ENCODE peak calls at places on chromosomes 13 and 19, in five cellular contexts. V is H1, D is HepG2, Y is GM12878, Z is K562. F is an unnamed sample.

GRCh38 chr19:8699908-8700307 is 1.3 kb upstream of the ACTL9 start:
- DNase-seq in Z (no peak), V (no peak), D (no peak), Y (no peak), F (no peak)

GRCh38 chr13:84651288-84651687 is 769.0 kb upstream of the SLITRK1 start:
- DNase-seq in D (peak; percentile 33), V (no peak), Y (no peak), Z (no peak), F (no peak)

GRCh38 chr19:29887498-29887897 is 54.5 kb upstream of the URI1 start:
- DNase-seq in D (no peak), Y (no peak), V (no peak), Z (no peak), F (peak; percentile 38)

GRCh38 chr13:106753241-106753640 is 185.3 kb upstream of the ARGLU1 start:
- DNase-seq in Z (no peak), Y (no peak), D (no peak), V (no peak), F (no peak)

GRCh38 chr13:102234618-102235017 is 167.2 kb downstream of the FGF14 start:
- DNase-seq in Z (no peak), D (no peak), Y (no peak), V (no peak), F (no peak)

GRCh38 chr13:45630791-45631190 is 15.3 kb upstream of the ERICH6B start:
- DNase-seq in D (no peak), Z (no peak), Y (no peak), V (no peak), F (no peak)

GRCh38 chr19:40592170-40592569 is 9.0 kb upstream of the LTBP4 start:
- DNase-seq in D (peak; percentile 36), Y (no peak), Z (no peak), V (no peak), F (peak; percentile 58)

GRCh38 chr13:27170521-27171243 is 929 bp downstream of the USP12 start:
- DNase-seq in Z (peak; percentile 45), V (no peak), D (peak; percentile 33), Y (no peak), F (no peak)

GRCh38 chr19:37243206-37243632 is 25.2 kb downstream of the ZNF383 start:
- DNase-seq in V (no peak), D (no peak), Z (no peak), Y (no peak), F (no peak)

DNA sequence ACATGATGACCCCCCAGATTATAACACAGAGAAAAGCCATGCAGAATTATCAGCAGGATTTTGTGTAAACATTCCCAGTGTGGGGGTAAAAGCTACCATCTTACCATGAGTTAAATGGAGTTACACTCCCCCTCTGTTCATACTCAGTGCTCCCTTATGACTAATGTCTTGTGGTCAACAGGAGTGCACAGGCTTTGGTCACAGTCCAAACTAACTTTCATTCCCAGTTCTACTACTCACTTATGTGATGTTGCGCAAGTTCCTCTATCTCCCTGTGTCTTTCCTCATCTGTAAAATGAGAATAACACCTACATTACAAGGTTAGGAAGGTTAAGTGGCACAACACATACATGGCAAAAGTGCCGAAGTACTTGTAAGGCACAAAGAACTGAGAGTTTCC is 277.9 kb downstream of the RBM26 start:
- DNase-seq in Z (no peak), Y (peak; percentile 13), D (peak; percentile 2), V (no peak), F (no peak)
- TF ChIP-seq GABPA in Z (no peak), Y (no peak), D (no peak), V (no peak), F (no peak)

DNA sequence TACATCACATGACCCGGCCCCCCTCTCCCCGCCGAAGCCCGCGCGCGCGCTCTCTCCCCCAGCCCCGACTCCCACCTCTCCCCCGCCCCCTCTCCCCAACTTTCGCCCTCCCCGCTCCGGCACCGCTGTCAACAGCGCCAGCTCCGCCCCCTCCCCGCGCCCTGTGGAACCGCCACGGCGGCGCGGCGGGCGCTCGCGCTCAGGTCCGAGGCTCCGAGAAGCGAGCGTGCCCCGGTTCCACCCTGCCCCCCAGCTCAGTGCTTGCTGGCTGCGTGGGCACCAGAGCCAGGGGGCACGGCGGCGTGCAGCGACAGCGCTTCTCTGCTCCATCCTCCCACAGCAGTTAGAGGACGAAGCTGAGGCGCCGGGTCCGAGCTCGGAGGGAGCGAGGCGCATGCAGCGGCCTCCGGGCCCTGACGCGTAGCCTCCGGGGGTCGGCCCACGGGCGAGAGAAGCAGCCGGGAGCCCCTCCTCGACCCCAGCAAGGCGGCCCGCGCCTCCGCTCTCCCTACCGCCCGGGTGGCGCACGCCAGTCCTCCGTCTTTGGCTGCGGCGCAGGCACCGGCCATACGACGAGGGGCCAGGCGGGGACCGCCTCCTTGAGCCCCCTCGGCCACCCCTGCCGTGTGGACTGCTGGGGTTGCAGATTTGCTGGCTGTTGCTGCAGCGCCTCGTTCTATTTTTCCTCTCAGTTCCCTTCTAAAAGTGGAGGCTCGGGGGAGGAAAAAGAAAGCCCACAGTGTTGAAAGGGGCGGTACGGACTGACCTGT is 109.5 kb downstream of the KCNRG start:
- DNase-seq in Z (peak; percentile 35), Y (no peak), V (no peak), D (peak; percentile 33), F (peak; percentile 99)
- TF ChIP-seq TAF1 in Z (peak; percentile 66), Y (no peak), V (no peak), D (peak; percentile 53), F (no peak)

DNA sequence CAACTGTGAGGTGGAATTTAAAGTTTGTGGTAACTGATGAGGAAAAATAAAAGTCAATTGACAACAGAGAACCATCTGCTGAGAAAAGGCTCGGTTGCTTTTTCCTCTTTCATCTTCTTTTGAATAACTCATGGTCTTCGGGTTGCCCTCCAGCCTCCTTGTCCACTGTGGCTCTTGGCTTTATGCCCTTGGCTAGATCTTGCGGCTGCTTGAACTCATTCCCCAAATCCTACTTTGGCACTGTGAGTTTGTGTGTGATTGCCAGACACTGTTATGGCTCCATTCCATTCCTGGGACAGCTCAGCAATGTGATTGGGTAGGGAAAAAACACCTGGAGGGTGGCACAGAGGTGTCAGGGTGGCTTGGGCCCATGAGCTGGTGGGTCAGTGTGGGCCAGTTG is 387.4 kb downstream of the DLEU7 start:
- DNase-seq in D (no peak), Z (no peak), V (no peak), Y (no peak), F (no peak)
- TF ChIP-seq MAX in D (no peak), Z (no peak), V (no peak), Y (no peak), F (no peak)

GRCh38 chr19:47447470-47448359 is 24.0 kb downstream of the SLC8A2 start:
- DNase-seq in V (peak; percentile 95), Z (peak; percentile 97), Y (no peak), D (peak; percentile 31), F (peak; percentile 97)

GRCh38 chr19:47445937-47446402 is 25.7 kb downstream of the SLC8A2 start:
- DNase-seq in V (no peak), Z (peak; percentile 76), Y (no peak), D (no peak), F (peak; percentile 89)

GRCh38 chr19:47445527-47445926 is 26.2 kb downstream of the SLC8A2 start:
- DNase-seq in Z (no peak), V (no peak), D (no peak), Y (no peak), F (no peak)

GRCh38 chr19:47448360-47448727 is 23.3 kb downstream of the SLC8A2 start:
- DNase-seq in Y (no peak), D (no peak), Z (no peak), V (no peak), F (no peak)

DNA sequence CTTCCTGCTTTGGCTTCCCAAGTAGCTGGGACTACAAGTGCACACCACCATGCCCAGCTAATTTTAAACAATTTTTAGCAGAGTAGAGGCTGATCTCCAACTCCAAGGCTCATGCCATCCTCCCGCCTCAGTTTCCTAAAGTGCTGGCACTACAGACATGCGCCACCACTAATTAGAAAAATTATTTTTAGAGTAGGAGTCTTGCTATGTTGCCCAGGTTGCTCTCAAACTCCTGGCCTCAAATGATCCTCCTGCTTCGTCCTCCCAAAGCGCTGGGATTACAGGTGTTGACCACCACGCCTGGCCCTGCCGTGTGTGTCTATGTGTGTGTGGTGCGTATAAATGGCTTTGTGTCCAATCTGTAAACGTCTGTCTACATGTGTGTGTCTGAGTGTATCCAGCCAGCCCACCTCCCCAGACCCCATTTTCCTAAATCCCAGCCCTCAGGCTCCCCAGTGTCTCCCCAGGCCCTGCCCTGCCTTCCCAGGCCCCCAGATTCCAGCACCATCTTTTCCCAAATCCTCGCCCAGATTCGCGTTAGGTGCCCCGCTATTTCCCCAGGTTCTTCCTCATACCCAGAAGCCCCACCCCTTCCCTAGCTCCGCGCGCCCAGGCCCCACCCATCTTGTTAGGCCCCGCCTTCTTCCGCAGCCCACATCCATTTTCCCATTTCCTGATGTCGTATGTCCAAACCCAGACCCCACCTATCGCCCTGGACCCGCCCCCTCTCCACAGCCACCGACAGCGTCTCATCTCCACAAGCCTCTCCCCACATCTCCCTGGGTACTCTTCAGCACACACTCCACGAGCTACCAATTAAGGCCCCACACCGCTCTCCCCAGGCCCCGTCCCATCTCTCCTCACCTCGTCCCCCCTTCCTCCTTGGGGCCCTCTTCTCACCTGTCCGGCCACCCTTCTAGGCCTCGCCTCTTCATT is 24.9 kb downstream of the SLC8A2 start:
- DNase-seq in Y (no peak), D (no peak), Z (peak; percentile 84), V (peak; percentile 79), F (peak; percentile 90)
- TF ChIP-seq GABPA in Y (no peak), D (no peak), Z (no peak), V (no peak), F (no peak)

GRCh38 chr13:98285317-98285716 is 108.2 kb upstream of the RNF113B start:
- DNase-seq in Y (no peak), D (no peak), V (no peak), Z (no peak), F (peak; percentile 39)
- TF ChIP-seq TAF1 in Y (no peak), D (no peak), V (no peak), Z (no peak), F (no peak)

F was measured in SK-N-SH.